ENCODE peak calls at places on chromosomes 3 and 15, in six cellular contexts. One of them, this sample, is unnamed.
A peak's percentile ranks its signal among the peaks of the same experiment; 100 is the strongest.

GRCh38 chr15:55247766-55248427 is 41.7 kb downstream of the RAB27A start:
- DNase-seq in right lobe of liver: no peak
- DNase-seq in heart left ventricle: no peak
- DNase-seq in OCI-LY7: no peak
- DNase-seq in left ventricle myocardium inferior: no peak
- DNase-seq in Caco-2: no peak
- DNase-seq in this sample: no peak

GRCh38 chr3:124928333-124929202 is 6.0 kb downstream of the MUC13 start:
- DNase-seq in right lobe of liver: no peak
- DNase-seq in heart left ventricle: peak; percentile 58
- DNase-seq in OCI-LY7: peak; percentile 60
- DNase-seq in left ventricle myocardium inferior: peak; percentile 56
- DNase-seq in Caco-2: peak; percentile 51
- DNase-seq in this sample: no peak

GRCh38 chr3:56189486-56189985 is 278.7 kb downstream of the ERC2 start:
- DNase-seq in right lobe of liver: no peak
- DNase-seq in heart left ventricle: no peak
- DNase-seq in OCI-LY7: no peak
- DNase-seq in left ventricle myocardium inferior: no peak
- DNase-seq in Caco-2: no peak
- DNase-seq in this sample: no peak

GRCh38 chr3:55818485-55818884 is 331.4 kb upstream of the WNT5A start:
- DNase-seq in right lobe of liver: no peak
- DNase-seq in heart left ventricle: no peak
- DNase-seq in OCI-LY7: peak; percentile 10
- DNase-seq in left ventricle myocardium inferior: no peak
- DNase-seq in Caco-2: no peak
- DNase-seq in this sample: no peak

GRCh38 chr3:129015388-129016105 is 14.4 kb downstream of the EFCC1 start:
- DNase-seq in right lobe of liver: peak; percentile 75
- DNase-seq in heart left ventricle: peak; percentile 78
- DNase-seq in OCI-LY7: peak; percentile 36
- DNase-seq in left ventricle myocardium inferior: peak; percentile 46
- DNase-seq in Caco-2: no peak
- DNase-seq in this sample: no peak

GRCh38 chr3:73164622-73165021 is 103.2 kb downstream of the EBLN2 start:
- DNase-seq in right lobe of liver: no peak
- DNase-seq in heart left ventricle: no peak
- DNase-seq in OCI-LY7: no peak
- DNase-seq in left ventricle myocardium inferior: no peak
- DNase-seq in Caco-2: no peak
- DNase-seq in this sample: no peak

GRCh38 chr3:134282659-134283047 is 32.0 kb upstream of the RYK start:
- DNase-seq in right lobe of liver: no peak
- DNase-seq in heart left ventricle: no peak
- DNase-seq in OCI-LY7: no peak
- DNase-seq in left ventricle myocardium inferior: no peak
- DNase-seq in Caco-2: no peak
- DNase-seq in this sample: no peak

GRCh38 chr3:65018801-65019200 is 331.0 kb upstream of the ADAMTS9 start:
- DNase-seq in right lobe of liver: no peak
- DNase-seq in heart left ventricle: no peak
- DNase-seq in OCI-LY7: no peak
- DNase-seq in left ventricle myocardium inferior: no peak
- DNase-seq in Caco-2: peak; percentile 38
- DNase-seq in this sample: no peak

GRCh38 chr3:31695280-31696008 is 162.7 kb downstream of the STT3B start:
- DNase-seq in right lobe of liver: no peak
- DNase-seq in heart left ventricle: no peak
- DNase-seq in OCI-LY7: peak; percentile 33
- DNase-seq in left ventricle myocardium inferior: no peak
- DNase-seq in Caco-2: no peak
- DNase-seq in this sample: no peak

GRCh38 chr15:83016906-83017305 is 5.5 kb upstream of the C15orf40 start:
- DNase-seq in right lobe of liver: no peak
- DNase-seq in heart left ventricle: no peak
- DNase-seq in OCI-LY7: no peak
- DNase-seq in left ventricle myocardium inferior: no peak
- DNase-seq in Caco-2: no peak
- DNase-seq in this sample: no peak

GRCh38 chr3:78858910-78859309 is 908.9 kb downstream of the ROBO1 start:
- DNase-seq in right lobe of liver: no peak
- DNase-seq in heart left ventricle: no peak
- DNase-seq in OCI-LY7: no peak
- DNase-seq in left ventricle myocardium inferior: no peak
- DNase-seq in Caco-2: no peak
- DNase-seq in this sample: no peak

GRCh38 chr3:99774467-99774866 is 43.2 kb upstream of the CMSS1 start:
- DNase-seq in right lobe of liver: no peak
- DNase-seq in heart left ventricle: no peak
- DNase-seq in OCI-LY7: no peak
- DNase-seq in left ventricle myocardium inferior: no peak
- DNase-seq in Caco-2: no peak
- DNase-seq in this sample: no peak

DNA sequence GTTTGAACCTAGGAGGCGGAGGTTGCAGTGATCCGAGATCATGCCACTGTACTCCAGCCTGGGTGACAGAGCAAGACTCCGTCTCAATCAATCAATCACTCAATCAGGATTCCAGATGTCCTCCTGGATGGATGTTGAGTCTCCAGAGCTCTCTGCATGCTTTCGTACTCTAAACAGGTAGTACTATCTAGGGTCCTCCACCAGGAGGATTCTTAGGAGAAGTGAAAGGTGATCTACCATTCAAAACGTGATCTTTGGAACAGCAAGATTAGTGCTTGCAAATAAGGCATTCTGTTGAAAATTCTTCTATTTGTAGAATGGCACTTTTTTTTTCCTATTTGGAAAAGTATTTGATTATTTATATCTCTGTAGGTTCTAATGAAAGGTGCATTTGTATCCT is 34.3 kb downstream of the CNOT10 start:
- DNase-seq in right lobe of liver: no peak
- DNase-seq in heart left ventricle: no peak
- DNase-seq in OCI-LY7: no peak
- DNase-seq in left ventricle myocardium inferior: no peak
- DNase-seq in Caco-2: no peak
- DNase-seq in this sample: no peak
- TF ChIP-seq CTCF in right lobe of liver: no peak
- TF ChIP-seq CTCF in heart left ventricle: no peak
- TF ChIP-seq CTCF in OCI-LY7: no peak
- TF ChIP-seq CTCF in left ventricle myocardium inferior: no peak
- TF ChIP-seq CTCF in Caco-2: peak; percentile 41
- TF ChIP-seq CTCF in this sample: no peak

GRCh38 chr3:37903734-37904133 is 42.1 kb downstream of the CTDSPL start:
- DNase-seq in right lobe of liver: no peak
- DNase-seq in heart left ventricle: no peak
- DNase-seq in OCI-LY7: no peak
- DNase-seq in left ventricle myocardium inferior: no peak
- DNase-seq in Caco-2: no peak
- DNase-seq in this sample: no peak

GRCh38 chr3:37903320-37903719 is 41.6 kb downstream of the CTDSPL start:
- DNase-seq in right lobe of liver: no peak
- DNase-seq in heart left ventricle: no peak
- DNase-seq in OCI-LY7: no peak
- DNase-seq in left ventricle myocardium inferior: no peak
- DNase-seq in Caco-2: no peak
- DNase-seq in this sample: no peak

GRCh38 chr3:37901721-37902120 is 40.0 kb downstream of the CTDSPL start:
- DNase-seq in right lobe of liver: no peak
- DNase-seq in heart left ventricle: no peak
- DNase-seq in OCI-LY7: no peak
- DNase-seq in left ventricle myocardium inferior: no peak
- DNase-seq in Caco-2: no peak
- DNase-seq in this sample: no peak

GRCh38 chr3:37904614-37905047 is 43.0 kb downstream of the CTDSPL start:
- DNase-seq in right lobe of liver: no peak
- DNase-seq in heart left ventricle: no peak
- DNase-seq in OCI-LY7: no peak
- DNase-seq in left ventricle myocardium inferior: no peak
- DNase-seq in Caco-2: no peak
- DNase-seq in this sample: no peak

GRCh38 chr3:37902674-37903073 is 41.0 kb downstream of the CTDSPL start:
- DNase-seq in right lobe of liver: no peak
- DNase-seq in heart left ventricle: no peak
- DNase-seq in OCI-LY7: no peak
- DNase-seq in left ventricle myocardium inferior: no peak
- DNase-seq in Caco-2: no peak
- DNase-seq in this sample: no peak
- H3K4me1 ChIP-seq in right lobe of liver: peaks cover 7% of the 10 kb centered on the region
- H3K4me1 ChIP-seq in heart left ventricle: peaks cover 49% of the 10 kb centered on the region
- H3K4me1 ChIP-seq in OCI-LY7: peaks cover 44% of the 10 kb centered on the region
- H3K4me1 ChIP-seq in left ventricle myocardium inferior: peaks cover 79% of the 10 kb centered on the region
- H3K4me1 ChIP-seq in Caco-2: peaks cover 45% of the 10 kb centered on the region
- H3K4me1 ChIP-seq in this sample: peaks cover 44% of the 10 kb centered on the region

DNA sequence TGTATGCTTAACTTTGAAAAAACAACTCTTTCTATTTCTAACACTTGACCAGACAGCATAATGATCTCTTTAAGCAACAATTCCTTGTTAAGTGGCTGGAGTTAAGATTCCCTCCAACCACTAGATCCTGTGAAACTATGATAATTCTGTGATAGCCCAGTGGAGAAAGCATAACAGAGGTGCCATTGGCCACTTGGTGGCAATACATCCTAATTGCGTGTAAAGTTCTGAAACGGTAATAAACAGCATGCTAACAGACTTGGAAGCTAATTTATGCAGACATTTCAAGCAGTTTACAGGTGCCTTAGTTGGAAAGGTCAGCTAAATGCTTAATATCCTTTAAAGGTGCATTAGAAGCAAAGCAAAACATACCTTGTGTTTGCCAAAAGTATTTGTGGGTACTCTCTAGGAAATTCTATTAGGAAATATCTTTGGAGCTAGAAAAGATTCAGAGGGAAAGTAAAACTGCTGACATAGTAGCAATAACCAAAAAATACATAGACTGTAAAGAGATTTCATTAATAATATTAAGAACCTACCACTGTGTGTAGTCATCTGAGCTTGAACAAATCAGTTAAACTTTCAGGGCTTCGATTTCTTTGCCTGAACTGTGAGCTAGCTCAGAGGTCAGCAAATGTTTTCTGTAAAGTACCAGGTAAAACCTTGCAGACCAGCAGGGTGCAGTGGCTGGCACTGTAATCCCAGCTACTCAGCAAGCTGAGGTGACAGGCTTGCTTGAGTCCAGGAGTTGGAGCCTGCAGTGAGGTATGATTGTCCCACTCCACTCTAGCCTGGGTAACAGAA is 19.0 kb upstream of the CSTA start:
- DNase-seq in right lobe of liver: peak; percentile 72
- DNase-seq in heart left ventricle: no peak
- DNase-seq in OCI-LY7: peak; percentile 25
- DNase-seq in left ventricle myocardium inferior: no peak
- DNase-seq in Caco-2: peak; percentile 48
- DNase-seq in this sample: no peak
- TF ChIP-seq CTCF in right lobe of liver: peak; percentile 35
- TF ChIP-seq CTCF in heart left ventricle: no peak
- TF ChIP-seq CTCF in OCI-LY7: peak; percentile 70
- TF ChIP-seq CTCF in left ventricle myocardium inferior: no peak
- TF ChIP-seq CTCF in Caco-2: peak; percentile 54
- TF ChIP-seq CTCF in this sample: no peak

GRCh38 chr3:106825962-106826605 is 551.2 kb upstream of the CCDC54 start:
- DNase-seq in right lobe of liver: no peak
- DNase-seq in heart left ventricle: no peak
- DNase-seq in OCI-LY7: no peak
- DNase-seq in left ventricle myocardium inferior: no peak
- DNase-seq in Caco-2: no peak
- DNase-seq in this sample: no peak

GRCh38 chr3:106824856-106825255 is 552.4 kb upstream of the CCDC54 start:
- DNase-seq in right lobe of liver: no peak
- DNase-seq in heart left ventricle: no peak
- DNase-seq in OCI-LY7: peak; percentile 18
- DNase-seq in left ventricle myocardium inferior: no peak
- DNase-seq in Caco-2: no peak
- DNase-seq in this sample: no peak

GRCh38 chr3:106827515-106828213 is 549.6 kb upstream of the CCDC54 start:
- DNase-seq in right lobe of liver: no peak
- DNase-seq in heart left ventricle: no peak
- DNase-seq in OCI-LY7: no peak
- DNase-seq in left ventricle myocardium inferior: no peak
- DNase-seq in Caco-2: no peak
- DNase-seq in this sample: no peak

GRCh38 chr3:106829206-106829605 is 548.0 kb upstream of the CCDC54 start:
- DNase-seq in right lobe of liver: no peak
- DNase-seq in heart left ventricle: no peak
- DNase-seq in OCI-LY7: no peak
- DNase-seq in left ventricle myocardium inferior: no peak
- DNase-seq in Caco-2: no peak
- DNase-seq in this sample: no peak

GRCh38 chr3:106826861-106827311 is 550.4 kb upstream of the CCDC54 start:
- DNase-seq in right lobe of liver: no peak
- DNase-seq in heart left ventricle: no peak
- DNase-seq in OCI-LY7: no peak
- DNase-seq in left ventricle myocardium inferior: no peak
- DNase-seq in Caco-2: no peak
- DNase-seq in this sample: no peak
- H3K4me1 ChIP-seq in right lobe of liver: no peaks in the 10 kb centered on the region
- H3K4me1 ChIP-seq in heart left ventricle: peaks cover 8% of the 10 kb centered on the region
- H3K4me1 ChIP-seq in OCI-LY7: no peaks in the 10 kb centered on the region
- H3K4me1 ChIP-seq in left ventricle myocardium inferior: peaks cover 15% of the 10 kb centered on the region
- H3K4me1 ChIP-seq in Caco-2: no peaks in the 10 kb centered on the region
- H3K4me1 ChIP-seq in this sample: peaks cover 3% of the 10 kb centered on the region

GRCh38 chr15:38004218-38004848 is 69.9 kb downstream of the TMCO5A start:
- DNase-seq in right lobe of liver: no peak
- DNase-seq in heart left ventricle: no peak
- DNase-seq in OCI-LY7: no peak
- DNase-seq in left ventricle myocardium inferior: no peak
- DNase-seq in Caco-2: no peak
- DNase-seq in this sample: no peak
- TF ChIP-seq CTCF in right lobe of liver: no peak
- TF ChIP-seq CTCF in heart left ventricle: no peak
- TF ChIP-seq CTCF in OCI-LY7: no peak
- TF ChIP-seq CTCF in left ventricle myocardium inferior: no peak
- TF ChIP-seq CTCF in Caco-2: no peak
- TF ChIP-seq CTCF in this sample: no peak

This sample was measured in thoracic aorta.